ENCODE peak calls at places on chromosomes 1 and 21, in eight cellular contexts. F is cardiac muscle cell, H is left lung, V is foreskin keratinocyte, A is GM23338, E is A549, P is left ventricle myocardium inferior, U is IMR-90. O is an unnamed sample.
A peak's percentile ranks its signal among the peaks of the same experiment; 100 is the strongest.

GRCh38 chr21:20997633-20998455 is at the start of gene NCAM2:
- DNase-seq in F (peak; percentile 91), U (peak; percentile 76), P (peak; percentile 79), A (peak; percentile 87), H (peak; percentile 69), V (peak; percentile 22), E (no peak), O (peak; percentile 38)

GRCh38 chr1:220514256-220514655 is 13.7 kb upstream of the MARK1 start:
- DNase-seq in E (no peak), P (no peak), A (no peak), V (peak; percentile 65), U (no peak), H (no peak), F (no peak), O (no peak)

GRCh38 chr1:235093013-235093618 is 35.5 kb downstream of the TOMM20 start:
- DNase-seq in U (peak; percentile 60), F (peak; percentile 82), P (peak; percentile 42), A (peak; percentile 85), H (peak; percentile 55), V (peak; percentile 50), E (peak; percentile 36), O (no peak)

GRCh38 chr1:29984544-29985375 is 738.6 kb downstream of the MATN1 start:
- DNase-seq in V (no peak), H (no peak), E (no peak), A (no peak), F (no peak), U (no peak), P (no peak), O (no peak)

GRCh38 chr1:16922885-16923431 is 1.2 kb downstream of the CROCC start:
- DNase-seq in F (no peak), E (no peak), P (no peak), H (no peak), A (peak; percentile 46), V (no peak), U (no peak), O (no peak)

GRCh38 chr1:222821239-222821638 is 6.4 kb downstream of the DISP1 start:
- DNase-seq in H (no peak), P (no peak), U (peak; percentile 15), A (no peak), F (no peak), E (no peak), V (peak; percentile 62), O (no peak)

GRCh38 chr1:113035086-113035485 is 37.9 kb upstream of the LRIG2 start:
- DNase-seq in A (no peak), P (no peak), F (no peak), E (no peak), U (no peak), V (peak; percentile 99), H (no peak), O (peak; percentile 89)

GRCh38 chr1:24830680-24831272 is 85.5 kb downstream of the CLIC4 start:
- DNase-seq in E (peak; percentile 34), H (no peak), U (peak; percentile 79), F (peak; percentile 83), V (peak; percentile 53), P (no peak), A (peak; percentile 82), O (peak; percentile 42)

GRCh38 chr1:39085174-39085573 is 59.0 kb downstream of the NDUFS5 start:
- DNase-seq in E (no peak), A (no peak), U (no peak), V (no peak), H (no peak), P (no peak), F (no peak), O (no peak)

GRCh38 chr1:193104496-193104905 is 713 bp downstream of the GLRX2 start:
- DNase-seq in E (peak; percentile 50), V (peak; percentile 69), F (peak; percentile 54), H (peak; percentile 65), A (peak; percentile 78), U (peak; percentile 56), P (peak; percentile 43), O (peak; percentile 58)

DNA sequence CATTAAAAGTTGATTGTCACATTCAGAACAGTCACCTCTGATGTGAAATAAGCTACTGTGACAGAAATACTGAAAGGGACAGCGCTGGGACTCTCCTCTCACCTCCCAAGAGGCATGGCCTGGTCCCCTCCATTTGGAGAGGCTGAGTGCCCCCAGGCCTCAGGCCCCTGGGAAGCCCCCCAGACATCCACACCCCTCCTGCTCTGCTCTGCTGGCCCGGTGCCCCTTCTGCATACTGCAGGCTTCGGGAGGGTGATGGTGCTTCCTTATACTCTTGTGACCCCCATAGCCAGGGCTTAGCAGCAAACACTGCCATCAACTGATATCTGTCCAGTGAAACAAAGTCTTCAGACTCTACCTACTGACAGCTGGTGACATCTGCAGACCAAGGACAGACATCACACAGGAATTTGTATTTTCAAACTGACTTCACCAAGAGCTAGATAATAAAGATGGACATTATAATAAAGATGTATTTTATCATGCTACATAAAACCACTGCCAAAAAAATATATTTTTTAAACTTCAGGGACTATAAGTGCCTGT is 36.9 kb downstream of the C2CD2 start:
- DNase-seq in V (no peak), H (no peak), P (no peak), A (no peak), E (no peak), F (no peak), U (no peak), O (no peak)
- TF ChIP-seq CTCF in V (no peak), H (no peak), P (no peak), A (no peak), E (no peak), F (no peak), U (no peak), O (no peak)

GRCh38 chr1:3120994-3121393 is 52.0 kb downstream of the PRDM16 start:
- DNase-seq in H (no peak), P (no peak), U (no peak), E (no peak), V (no peak), A (no peak), F (no peak), O (no peak)

GRCh38 chr1:3124246-3124645 is 55.2 kb downstream of the PRDM16 start:
- DNase-seq in F (no peak), U (no peak), H (no peak), E (no peak), P (no peak), V (no peak), A (no peak), O (no peak)

GRCh38 chr1:3119748-3120524 is 50.9 kb downstream of the PRDM16 start:
- DNase-seq in F (no peak), E (no peak), A (no peak), U (no peak), V (no peak), H (no peak), P (no peak), O (no peak)

GRCh38 chr1:3121401-3122215 is 52.6 kb downstream of the PRDM16 start:
- DNase-seq in V (no peak), F (no peak), E (no peak), U (no peak), P (no peak), H (no peak), A (peak; percentile 28), O (no peak)

DNA sequence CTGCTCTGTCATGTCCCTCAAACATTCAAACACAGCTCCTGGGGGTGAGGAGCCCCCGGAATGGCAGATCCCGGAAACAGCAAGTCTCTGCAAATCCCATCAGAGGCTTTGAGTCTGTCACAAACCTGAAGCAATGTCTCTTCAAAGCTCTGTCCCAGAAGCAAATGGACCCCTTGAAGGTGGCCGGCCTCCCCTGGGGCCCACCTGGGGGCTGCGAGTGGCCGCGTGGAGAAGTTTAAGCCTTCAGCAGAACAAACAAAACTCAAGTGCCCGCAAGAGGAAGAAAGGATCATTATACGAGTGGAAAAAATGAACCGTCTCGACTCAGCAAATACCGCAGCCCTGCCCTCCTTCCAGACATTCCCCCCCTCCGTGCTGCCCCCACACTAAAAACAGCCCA is 53.3 kb downstream of the PRDM16 start:
- DNase-seq in V (no peak), P (no peak), F (no peak), U (no peak), H (no peak), E (no peak), A (no peak), O (no peak)
- H3K27ac ChIP-seq in V (no peak overlapping the region), P (no peak overlapping the region), F (no peak overlapping the region), U (no peak overlapping the region), H (no peak overlapping the region), E (no peak overlapping the region), A (no peak overlapping the region), O (no peak overlapping the region)

GRCh38 chr1:44783697-44784093 is 4.3 kb downstream of the BEST4 start:
- DNase-seq in P (no peak), F (no peak), E (no peak), A (peak; percentile 32), U (no peak), V (no peak), H (no peak), O (no peak)

GRCh38 chr1:44786138-44786840 is 1.7 kb downstream of the BEST4 start:
- DNase-seq in F (peak; percentile 57), P (peak; percentile 73), V (peak; percentile 59), H (peak; percentile 68), U (peak; percentile 59), E (peak; percentile 77), A (peak; percentile 89), O (no peak)

GRCh38 chr1:44784094-44785026 is 3.6 kb downstream of the BEST4 start:
- DNase-seq in E (no peak), U (no peak), A (peak; percentile 84), V (no peak), H (no peak), P (no peak), F (peak; percentile 21), O (no peak)

GRCh38 chr1:44785501-44786137 is 2.4 kb downstream of the BEST4 start:
- DNase-seq in P (no peak), F (no peak), H (no peak), V (no peak), A (no peak), U (no peak), E (no peak), O (no peak)

GRCh38 chr1:44785027-44785376 is 3.0 kb downstream of the BEST4 start:
- DNase-seq in A (no peak), V (no peak), E (no peak), P (no peak), H (no peak), F (no peak), U (no peak), O (no peak)
- TF ChIP-seq CTCF in A (no peak), V (no peak), E (no peak), P (no peak), H (no peak), F (peak; percentile 0), U (no peak), O (no peak)

DNA sequence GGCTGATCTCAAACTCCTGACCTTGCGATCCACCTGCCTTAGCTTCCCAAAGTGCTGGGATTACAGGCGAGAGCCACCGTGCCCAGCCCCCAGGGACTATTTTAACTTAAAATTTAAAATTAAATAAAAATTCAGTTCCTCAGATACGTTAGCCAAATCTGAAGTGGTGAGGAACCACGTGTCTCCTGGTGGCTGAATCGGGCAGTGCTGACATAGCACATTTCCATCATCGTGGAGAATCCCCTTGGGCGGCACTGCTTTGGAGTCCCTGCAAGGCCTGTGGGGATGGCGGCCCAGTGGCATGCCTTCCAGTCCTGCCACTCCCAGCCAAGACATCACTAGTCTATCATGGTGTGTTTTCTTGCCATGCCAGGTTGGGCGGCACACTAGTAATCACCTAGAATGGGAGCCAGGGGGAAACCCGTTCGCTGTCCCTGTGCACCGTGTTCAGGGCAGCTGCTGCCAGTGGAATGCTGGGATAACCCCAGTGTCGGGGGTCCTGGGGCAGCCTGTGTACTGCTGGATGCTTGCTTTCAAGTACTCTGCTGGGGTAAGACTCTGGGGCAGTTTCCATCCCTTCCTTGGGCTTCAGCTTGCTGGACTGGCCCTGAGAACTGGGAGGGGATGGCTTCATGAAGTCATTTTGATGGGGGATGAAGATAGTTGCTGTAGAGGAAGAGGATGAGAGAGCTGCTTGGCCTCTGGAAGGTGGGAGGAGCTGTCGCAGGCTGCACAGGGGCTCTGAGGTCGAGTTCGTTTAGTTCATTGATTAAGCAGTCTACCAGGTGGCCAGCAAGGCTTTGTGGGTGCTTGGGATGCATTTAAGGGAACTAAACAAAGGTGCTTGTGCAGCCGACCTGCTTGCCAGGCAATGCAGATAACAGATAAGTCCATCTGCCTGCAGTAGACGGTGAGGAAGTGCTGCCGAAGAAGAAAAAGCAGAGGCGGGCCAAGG is 4.6 kb downstream of the ZBTB48 start:
- DNase-seq in E (no peak), F (no peak), P (no peak), U (no peak), V (no peak), A (peak; percentile 69), H (no peak), O (no peak)
- H3K27ac ChIP-seq in E (no peak overlapping the region), F (no peak overlapping the region), P (no peak overlapping the region), U (no peak overlapping the region), V (no peak overlapping the region), A (no peak overlapping the region), H (no peak overlapping the region), O (peak overlapping the region; percentile 98)